ENCODE peak calls at places on chromosomes 4 and X, in four cellular contexts. Z is HepG2, P is A549, N is K562. L is an unnamed sample.

GRCh38 chr4:39235701-39236100 is 53.4 kb downstream of the WDR19 start:
- DNase-seq in N (no peak), Z (no peak), P (no peak), L (no peak)

GRCh38 chr4:4470208-4470607 is 71.6 kb downstream of the STX18 start:
- DNase-seq in Z (no peak), N (no peak), P (no peak), L (no peak)

GRCh38 chrX:57103489-57103888 is 17.9 kb downstream of the SPIN2B start:
- DNase-seq in P (no peak), N (no peak), Z (no peak), L (no peak)

GRCh38 chrX:154542723-154543424 is 3.8 kb downstream of the G6PD start:
- DNase-seq in Z (peak), N (no peak), P (peak), L (no peak)

GRCh38 chr4:72665376-72665978 is 96.5 kb upstream of the ADAMTS3 start:
- DNase-seq in P (no peak), Z (no peak), N (no peak), L (no peak)

GRCh38 chr4:67885727-67886126 is 1.9 kb upstream of the TMPRSS11D start:
- DNase-seq in P (peak), Z (no peak), N (no peak), L (no peak)

GRCh38 chrX:13851996-13852695 is 35.3 kb upstream of the GPM6B start:
- DNase-seq in P (no peak), Z (no peak), N (no peak), L (no peak)

GRCh38 chr4:113576947-113577678 is 184.4 kb downstream of the CAMK2D start:
- DNase-seq in P (no peak), Z (no peak), N (no peak), L (no peak)

GRCh38 chr4:161987611-161988010 is 176.2 kb downstream of the FSTL5 start:
- DNase-seq in N (no peak), P (no peak), Z (no peak), L (no peak)

GRCh38 chr4:80454040-80454439 is 118.5 kb downstream of the CFAP299 start:
- DNase-seq in P (no peak), N (no peak), Z (no peak), L (no peak)

GRCh38 chrX:13742397-13743176 is 8.0 kb downstream of the OFD1 start:
- DNase-seq in N (no peak), P (no peak), Z (peak), L (no peak)

GRCh38 chr4:183330841-183331240 is 8.6 kb upstream of the CLDN24 start:
- DNase-seq in Z (no peak), N (no peak), P (no peak), L (no peak)

GRCh38 chr4:123390846-123391456 is 5.6 kb upstream of the SPRY1 start:
- DNase-seq in P (peak), Z (no peak), N (peak), L (no peak)

GRCh38 chr4:38733663-38734062 is 49.1 kb downstream of the TLR10 start:
- DNase-seq in N (no peak), Z (no peak), P (no peak), L (no peak)

GRCh38 chr4:178306565-178306964 is 864.3 kb upstream of the AGA start:
- DNase-seq in Z (no peak), N (no peak), P (no peak), L (no peak)

GRCh38 chrX:124098089-124098488 is 136.6 kb downstream of the STAG2 start:
- DNase-seq in Z (peak), N (no peak), P (peak), L (no peak)

GRCh38 chr4:181890031-181890430 is 353.2 kb upstream of the TENM3 start:
- DNase-seq in Z (no peak), N (no peak), P (no peak), L (no peak)

GRCh38 chrX:16386126-16386525 is 218.8 kb downstream of the MAGEB17 start:
- DNase-seq in N (no peak), Z (no peak), P (no peak), L (no peak)

GRCh38 chrX:47796433-47796906 is 40.2 kb upstream of the ZNF81 start:
- DNase-seq in P (no peak), Z (no peak), N (no peak), L (no peak)

GRCh38 chr4:161359491-161359890 is 804.3 kb downstream of the FSTL5 start:
- DNase-seq in N (no peak), P (peak), Z (no peak), L (no peak)

GRCh38 chrX:37609727-37610126 is 38.3 kb downstream of the LANCL3 start:
- DNase-seq in N (no peak), Z (no peak), P (no peak), L (no peak)

GRCh38 chr4:174210952-174211490 is 72.4 kb downstream of the FBXO8 start:
- DNase-seq in N (no peak), Z (no peak), P (no peak), L (no peak)

GRCh38 chr4:21806991-21807390 is 141.6 kb downstream of the KCNIP4 start:
- DNase-seq in Z (no peak), P (no peak), N (no peak), L (no peak)

GRCh38 chrX:10582945-10583344 is 37.4 kb downstream of the MID1 start:
- DNase-seq in P (peak), Z (no peak), N (no peak), L (no peak)

GRCh38 chrX:113644426-113644825 is 803.8 kb upstream of the AMOT start:
- DNase-seq in Z (no peak), N (no peak), P (no peak), L (no peak)

GRCh38 chr4:74659576-74660411 is 134.5 kb downstream of the BTC start:
- DNase-seq in Z (peak), P (peak), N (peak), L (no peak)

GRCh38 chrX:130304587-130305368 is 34.9 kb upstream of the SLC25A14 start:
- DNase-seq in Z (no peak), N (no peak), P (no peak), L (no peak)

GRCh38 chr4:107037188-107037587 is 1.1 kb upstream of the DKK2 start:
- DNase-seq in N (no peak), P (no peak), Z (no peak), L (peak)
- TF ChIP-seq CTCF in N (no peak), P (no peak), Z (peak), L (no peak)

GRCh38 chrX:149830192-149830873 is 48.6 kb downstream of the MAGEA9 start:
- DNase-seq in Z (no peak), P (no peak), N (no peak), L (peak)
- TF ChIP-seq NR3C1 in Z (no peak), P (no peak), N (no peak), L (no peak)

DNA sequence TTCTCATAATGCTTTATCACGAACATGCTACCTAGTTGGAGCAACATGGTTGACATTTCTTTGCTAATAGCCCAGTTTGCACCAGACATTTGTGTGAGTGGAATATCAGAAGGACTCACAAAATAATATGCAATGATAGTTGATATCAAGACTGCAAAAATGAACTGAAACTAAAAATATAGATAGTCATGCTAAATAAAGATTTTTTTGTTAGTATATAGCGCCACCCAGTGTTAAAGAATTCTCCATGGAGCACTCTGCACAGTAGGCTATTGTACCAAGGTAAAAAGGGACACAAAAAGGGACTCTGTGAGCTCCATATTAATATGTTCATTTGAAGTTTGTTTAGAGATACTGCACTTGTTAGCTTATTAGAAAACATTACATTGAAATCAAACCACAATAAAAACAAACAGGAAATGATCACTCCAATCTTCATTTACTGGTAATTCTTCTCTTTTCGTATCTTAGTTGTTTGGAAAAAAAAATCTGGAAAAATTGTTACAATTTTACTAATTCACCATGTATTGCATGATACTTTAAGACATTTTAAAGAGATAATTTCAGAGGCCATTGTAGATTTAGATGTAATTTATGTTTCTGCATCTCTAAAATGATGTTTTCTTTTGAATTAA is 1509.6 kb downstream of the ADGRL3 start:
- DNase-seq in Z (peak), P (peak), N (peak), L (no peak)
- TF ChIP-seq CTCF in Z (peak), P (no peak), N (no peak), L (peak)

DNA sequence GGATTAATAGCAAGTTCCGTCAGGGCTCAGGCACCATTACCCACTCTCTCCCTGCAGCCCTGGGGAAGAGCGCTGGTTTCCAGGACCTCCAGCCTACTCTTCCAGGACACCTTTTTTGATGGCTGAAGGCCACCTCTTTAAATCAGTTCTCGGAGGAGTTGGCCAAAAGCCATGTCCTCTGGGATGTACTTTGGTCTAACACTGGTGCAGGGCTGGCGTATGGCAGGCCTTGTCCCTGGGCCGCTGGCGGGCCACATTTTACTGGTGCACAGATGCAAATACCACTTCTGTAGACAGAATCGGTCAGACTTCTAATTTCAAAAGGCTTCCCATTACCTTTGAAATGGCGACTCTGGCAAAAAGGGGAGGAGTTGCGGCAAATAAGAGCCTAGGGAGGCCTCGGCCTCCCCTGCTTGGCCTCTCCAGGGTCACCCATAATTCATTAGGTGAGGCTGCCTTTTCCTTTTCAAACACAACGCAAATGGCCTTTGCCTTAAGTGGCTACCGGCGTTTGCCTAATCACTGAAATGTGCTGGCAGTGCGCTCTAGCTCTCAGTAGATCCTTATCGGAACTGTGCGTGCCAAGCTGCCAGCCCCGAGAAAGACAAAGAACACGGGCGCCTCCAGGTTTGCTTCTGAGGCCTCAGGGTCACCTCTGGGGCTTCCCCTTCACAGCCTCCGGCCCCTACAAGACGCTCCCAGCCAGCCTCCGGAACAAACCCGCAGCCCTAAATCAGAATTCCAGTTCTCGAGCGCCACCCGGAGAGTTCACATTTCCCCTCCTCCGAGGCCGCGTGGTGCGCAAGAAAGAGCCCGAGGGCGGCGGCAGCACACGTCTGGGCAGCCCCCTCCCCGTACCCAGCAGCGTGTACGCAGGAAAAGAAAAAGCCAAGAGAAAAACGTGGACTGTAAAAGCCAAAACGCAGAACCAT is 76.2 kb upstream of the BCOR start:
- DNase-seq in P (no peak), Z (peak), N (no peak), L (peak)
- TF ChIP-seq NR3C1 in P (no peak), Z (no peak), N (no peak), L (no peak)

GRCh38 chr4:338759-339097 is 1.1 kb downstream of the ZNF141 start:
- DNase-seq in P (no peak), N (no peak), Z (no peak), L (peak)

GRCh38 chr4:336893-337142 is 796 bp upstream of the ZNF141 start:
- DNase-seq in Z (no peak), P (no peak), N (no peak), L (no peak)

GRCh38 chr4:337932-338758 is 531 bp downstream of the ZNF141 start:
- DNase-seq in P (peak), N (no peak), Z (no peak), L (peak)

GRCh38 chr4:337143-337931 is at the start of gene ZNF141:
- DNase-seq in N (no peak), Z (no peak), P (peak), L (peak)

GRCh38 chr4:340011-340410 is 2.4 kb downstream of the ZNF141 start:
- DNase-seq in Z (no peak), P (no peak), N (peak), L (no peak)
- TF ChIP-seq CTCF in Z (no peak), P (no peak), N (no peak), L (no peak)

GRCh38 chr4:139515531-139515958 is 40.5 kb downstream of the SETD7 start:
- DNase-seq in Z (no peak), P (no peak), N (no peak), L (no peak)

GRCh38 chr4:139508581-139509237 is 47.3 kb downstream of the SETD7 start:
- DNase-seq in N (no peak), P (no peak), Z (no peak), L (no peak)

GRCh38 chr4:139511320-139511719 is 44.7 kb downstream of the SETD7 start:
- DNase-seq in P (no peak), Z (no peak), N (no peak), L (no peak)

GRCh38 chr4:139509727-139510410 is 46.1 kb downstream of the SETD7 start:
- DNase-seq in Z (peak), N (no peak), P (peak), L (peak)

GRCh38 chr4:139514382-139515059 is 41.5 kb downstream of the SETD7 start:
- DNase-seq in N (no peak), Z (no peak), P (no peak), L (no peak)
- TF ChIP-seq NR3C1 in N (no peak), Z (no peak), P (no peak), L (no peak)

GRCh38 chrX:131626681-131627296 is 82.9 kb downstream of the OR13H1 start:
- DNase-seq in P (peak), N (no peak), Z (no peak), L (no peak)
- TF ChIP-seq CTCF in P (peak), N (peak), Z (peak), L (no peak)

GRCh38 chr4:53956454-53956853 is 108.0 kb downstream of the CHIC2 start:
- DNase-seq in P (no peak), N (no peak), Z (no peak), L (no peak)
- TF ChIP-seq NR3C1 in P (no peak), N (no peak), Z (no peak), L (no peak)